ENCODE peak calls at places on chromosomes 11 and 22, in ten cellular contexts. P is esophagus squamous epithelium, Z is vagina, G is body of pancreas, D is sigmoid colon, I is esophagus muscularis mucosa, F is breast epithelium, T is ovary, R is spleen, C is IMR-90. L is an unnamed sample.

GRCh38 chr22:22666307-22667091 is 22.1 kb downstream of the GGTLC2 start:
- DNase-seq in P (no peak), Z (no peak), G (peak; percentile 57), D (no peak), I (no peak), F (no peak), T (no peak), R (no peak), C (peak; percentile 46), L (peak; percentile 68)

GRCh38 chr11:111361874-111362273 is 17.2 kb downstream of the POU2AF1 start:
- DNase-seq in P (no peak), Z (peak; percentile 78), G (peak; percentile 37), D (no peak), I (peak; percentile 74), F (no peak), T (no peak), R (no peak), C (no peak), L (peak; percentile 49)

GRCh38 chr11:29527391-29527936 is 489.4 kb downstream of the KCNA4 start:
- DNase-seq in P (no peak), Z (no peak), G (peak; percentile 13), D (no peak), I (no peak), F (no peak), T (no peak), R (no peak), C (peak; percentile 74), L (no peak)

GRCh38 chr11:28481673-28482480 is 373.7 kb downstream of the METTL15 start:
- DNase-seq in P (no peak), Z (no peak), G (no peak), D (no peak), I (no peak), F (no peak), T (no peak), R (no peak), C (no peak), L (no peak)

GRCh38 chr11:79626135-79626748 is 185.4 kb upstream of the TENM4 start:
- DNase-seq in P (no peak), Z (no peak), G (no peak), D (no peak), I (no peak), F (no peak), T (no peak), R (no peak), C (peak; percentile 2), L (no peak)

GRCh38 chr22:30453731-30454510 is 17.9 kb downstream of the SEC14L3 start:
- DNase-seq in P (no peak), Z (no peak), G (peak; percentile 35), D (no peak), I (no peak), F (no peak), T (no peak), R (no peak), C (no peak), L (no peak)

GRCh38 chr22:36065775-36066544 is 37.3 kb upstream of the RBFOX2 start:
- DNase-seq in P (no peak), Z (peak; percentile 93), G (peak; percentile 96), D (peak; percentile 97), I (peak; percentile 95), F (peak; percentile 86), T (peak; percentile 93), R (peak; percentile 90), C (peak; percentile 92), L (peak; percentile 92)

GRCh38 chr22:27372969-27373670 is 428.4 kb downstream of the MN1 start:
- DNase-seq in P (no peak), Z (peak; percentile 25), G (peak; percentile 95), D (no peak), I (peak; percentile 68), F (no peak), T (no peak), R (no peak), C (no peak), L (no peak)

GRCh38 chr22:22201925-22202343 is 42.7 kb upstream of the VPREB1 start:
- DNase-seq in P (no peak), Z (no peak), G (no peak), D (no peak), I (no peak), F (no peak), T (no peak), R (no peak), C (no peak), L (no peak)

GRCh38 chr11:35116762-35117588 is 22.0 kb upstream of the CD44 start:
- DNase-seq in P (no peak), Z (no peak), G (peak; percentile 90), D (no peak), I (no peak), F (no peak), T (no peak), R (no peak), C (peak; percentile 55), L (no peak)

GRCh38 chr11:27971256-27971655 is 136.7 kb downstream of the KIF18A start:
- DNase-seq in P (no peak), Z (no peak), G (no peak), D (no peak), I (no peak), F (no peak), T (no peak), R (no peak), C (no peak), L (no peak)

DNA sequence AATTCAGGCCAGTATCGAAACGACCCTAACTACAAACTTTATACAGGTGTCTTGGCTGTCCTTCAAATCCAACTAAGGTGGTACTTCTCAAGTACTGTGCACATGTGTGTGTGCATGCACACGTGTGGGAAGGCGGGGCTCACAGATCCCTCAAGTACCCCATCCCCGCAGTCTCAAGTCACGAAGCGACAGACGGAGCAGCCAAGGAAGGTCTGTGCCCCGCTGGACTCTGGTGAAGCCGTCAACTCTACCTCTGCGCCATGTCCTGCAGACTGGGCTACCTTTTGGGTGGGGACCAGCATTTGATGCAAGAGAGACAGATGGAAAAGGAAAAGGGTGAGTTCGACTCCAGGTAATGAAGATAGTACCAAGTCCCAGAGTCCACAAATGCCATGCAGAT is 169.0 kb downstream of the CRYBB2 start:
- DNase-seq in P (no peak), Z (no peak), G (no peak), D (no peak), I (no peak), F (no peak), T (no peak), R (peak; percentile 67), C (no peak), L (no peak)
- H3K4me1 ChIP-seq in P (peaks cover 3% of the 10 kb centered on the region), Z (peaks cover 17% of the 10 kb centered on the region), G (peaks cover 18% of the 10 kb centered on the region), D (peaks cover 18% of the 10 kb centered on the region), I (peaks cover 16% of the 10 kb centered on the region), F (no peaks in the 10 kb centered on the region), T (no peaks in the 10 kb centered on the region), R (peaks cover 94% of the 10 kb centered on the region), C (no peaks in the 10 kb centered on the region), L (no peaks in the 10 kb centered on the region)

GRCh38 chr11:23954730-23955129 is 542.1 kb upstream of the LUZP2 start:
- DNase-seq in P (no peak), Z (no peak), G (no peak), D (no peak), I (no peak), F (no peak), T (no peak), R (no peak), C (no peak), L (no peak)

GRCh38 chr11:23956586-23956985 is 540.3 kb upstream of the LUZP2 start:
- DNase-seq in P (no peak), Z (no peak), G (no peak), D (no peak), I (no peak), F (no peak), T (no peak), R (no peak), C (peak; percentile 56), L (no peak)

GRCh38 chr11:23959466-23959865 is 537.4 kb upstream of the LUZP2 start:
- DNase-seq in P (no peak), Z (no peak), G (no peak), D (no peak), I (no peak), F (no peak), T (no peak), R (no peak), C (no peak), L (no peak)

GRCh38 chr11:23954317-23954716 is 542.5 kb upstream of the LUZP2 start:
- DNase-seq in P (no peak), Z (no peak), G (no peak), D (no peak), I (no peak), F (no peak), T (no peak), R (no peak), C (peak; percentile 62), L (no peak)

GRCh38 chr11:23957309-23957708 is 539.5 kb upstream of the LUZP2 start:
- DNase-seq in P (no peak), Z (no peak), G (no peak), D (no peak), I (no peak), F (no peak), T (no peak), R (no peak), C (peak; percentile 65), L (no peak)
- TF ChIP-seq POLR2A in P (no peak), Z (no peak), G (no peak), D (no peak), I (no peak), F (no peak), T (no peak), R (no peak), C (no peak), L (no peak)

DNA sequence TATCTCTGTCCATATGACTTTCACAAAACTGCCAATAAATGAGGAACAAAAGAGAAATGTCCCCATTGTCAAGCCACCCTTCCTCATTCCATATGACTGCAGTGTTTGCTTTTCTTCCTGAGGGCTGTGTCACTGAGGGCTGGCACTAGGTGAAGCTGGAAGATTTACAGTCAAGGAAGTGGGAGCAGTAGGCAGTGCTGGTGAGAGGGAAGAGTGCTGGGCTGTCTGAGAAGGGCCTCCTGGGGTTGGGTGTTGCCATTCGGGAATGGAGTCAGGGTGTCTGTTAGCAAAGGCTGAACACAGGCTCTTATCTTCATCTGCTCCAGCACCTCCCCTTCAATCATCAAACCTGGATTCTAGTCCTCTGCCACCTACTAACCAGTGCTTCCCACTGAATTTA is 30.9 kb downstream of the INSC start:
- DNase-seq in P (no peak), Z (peak; percentile 52), G (no peak), D (no peak), I (no peak), F (no peak), T (no peak), R (no peak), C (no peak), L (no peak)
- H3K4me1 ChIP-seq in P (no peaks in the 10 kb centered on the region), Z (no peaks in the 10 kb centered on the region), G (peaks cover 3% of the 10 kb centered on the region), D (no peaks in the 10 kb centered on the region), I (no peaks in the 10 kb centered on the region), F (no peaks in the 10 kb centered on the region), T (no peaks in the 10 kb centered on the region), R (peaks cover 3% of the 10 kb centered on the region), C (peaks cover 2% of the 10 kb centered on the region), L (no peaks in the 10 kb centered on the region)

DNA sequence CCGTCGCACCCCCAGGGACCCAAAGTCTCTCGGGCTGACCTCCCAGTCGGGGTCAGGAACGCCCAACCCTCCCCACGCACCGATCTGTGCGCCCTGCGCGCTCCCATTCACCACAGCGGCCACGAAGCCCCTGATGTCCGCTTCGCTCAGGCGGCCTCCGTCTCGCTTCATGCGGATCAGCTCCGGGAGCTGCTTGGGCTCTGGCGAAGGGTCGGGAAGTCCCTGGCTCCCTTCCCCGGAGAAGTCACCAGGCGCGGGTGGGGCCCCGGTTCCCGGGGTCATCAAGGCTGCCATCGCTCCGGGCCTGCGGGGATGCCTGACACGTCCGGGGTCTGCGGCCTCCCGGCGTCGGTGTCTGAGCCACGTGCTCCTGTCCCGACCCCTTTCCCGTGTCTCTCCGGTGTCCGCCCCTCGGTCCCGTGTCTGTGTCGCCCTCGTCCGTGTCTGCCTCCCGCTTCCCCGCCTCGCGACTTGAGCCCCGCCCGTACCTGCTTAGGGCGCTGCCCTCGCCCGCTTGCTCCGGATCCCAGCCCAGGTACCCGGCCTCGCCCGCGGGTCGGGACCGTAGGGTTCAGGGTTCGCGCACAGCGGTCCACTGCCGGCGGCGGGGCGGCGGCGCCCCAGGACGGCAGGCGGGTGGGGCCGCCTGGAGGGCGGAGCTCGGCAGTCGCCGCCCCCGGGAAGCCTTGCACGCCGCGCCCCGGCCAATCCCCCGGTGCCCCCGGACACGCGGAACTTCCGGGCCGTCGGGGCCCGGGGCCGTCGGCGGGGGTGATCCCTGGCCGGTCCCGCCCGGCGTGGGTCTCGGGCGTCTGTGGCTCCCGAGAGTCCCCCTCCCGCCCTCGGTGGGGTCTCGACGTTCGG is at the start of gene TYMP:
- DNase-seq in P (no peak), Z (no peak), G (peak; percentile 58), D (peak; percentile 86), I (no peak), F (peak; percentile 54), T (no peak), R (no peak), C (no peak), L (peak; percentile 92)
- TF ChIP-seq POLR2A in P (no peak), Z (no peak), G (no peak), D (no peak), I (no peak), F (no peak), T (no peak), R (no peak), C (no peak), L (peak; percentile 88)